ENCODE peak calls at places on chromosomes 6 and 20, in eight cellular contexts. M is HuH-7.5; X is HFFc6; L is ELR; K is NCI-H1105 treated with DMSO at 0.1 percent for 48 hours; N is T-helper 17 cell; G is HT1080; I is stimulated activated naive CD8-positive, alpha-beta T cell treated with anti-CD3 and anti-CD28 coated beads, Interleukin-15, amount 100 ng/mL, for 72 hours. T is an unnamed sample.

GRCh38 chr6:101386982-101387381 is 6.5 kb upstream of the GRIK2 start:
- DNase-seq in L (peak), K (no peak), G (no peak), X (no peak), I (no peak), N (no peak), M (no peak), T (no peak)

GRCh38 chr20:61502433-61502832 is 250.4 kb downstream of the CDH4 start:
- DNase-seq in N (no peak), G (peak), M (no peak), L (peak), I (no peak), K (no peak), X (no peak), T (no peak)

GRCh38 chr6:145502417-145502816 is 232.9 kb downstream of the EPM2A start:
- DNase-seq in K (peak), X (no peak), G (no peak), I (no peak), L (peak), M (no peak), N (no peak), T (no peak)

GRCh38 chr6:138454976-138455706 is 44.2 kb downstream of the NHSL1 start:
- DNase-seq in K (no peak), N (peak), I (peak), L (peak), X (no peak), G (peak), M (no peak), T (no peak)

GRCh38 chr6:3033652-3034051 is 34.0 kb downstream of the NQO2 start:
- DNase-seq in X (no peak), K (no peak), G (no peak), I (no peak), N (no peak), L (no peak), M (no peak), T (no peak)

GRCh38 chr20:35598899-35599775 is 16.5 kb upstream of the SPAG4 start:
- DNase-seq in I (no peak), G (no peak), L (no peak), X (no peak), M (no peak), N (no peak), K (no peak), T (peak)

GRCh38 chr6:13395272-13396237 is 67.2 kb upstream of the TBC1D7 start:
- DNase-seq in X (peak), K (peak), G (peak), L (peak), I (no peak), N (no peak), M (no peak), T (no peak)

GRCh38 chr6:149925974-149926777 is 3.3 kb upstream of the RAET1G start:
- DNase-seq in X (peak), M (peak), G (peak), I (peak), N (peak), L (peak), K (peak), T (no peak)

GRCh38 chr20:10463622-10464021 is 28.5 kb downstream of the SLX4IP start:
- DNase-seq in M (no peak), N (no peak), I (no peak), L (peak), G (peak), X (no peak), K (no peak), T (no peak)

GRCh38 chr6:138909511-138909910 is 78.5 kb downstream of the REPS1 start:
- DNase-seq in G (no peak), N (no peak), M (no peak), X (no peak), K (no peak), I (no peak), L (no peak), T (no peak)

GRCh38 chr6:27517928-27518787 is 45.3 kb upstream of the ZNF184 start:
- DNase-seq in X (no peak), G (no peak), L (peak), N (no peak), M (no peak), K (peak), I (no peak), T (no peak)

GRCh38 chr6:97068211-97068610 is 143.7 kb downstream of the KLHL32 start:
- DNase-seq in L (peak), G (no peak), M (no peak), X (peak), I (no peak), K (peak), N (no peak), T (no peak)

GRCh38 chr6:109204511-109204910 is 109.2 kb downstream of the CEP57L1 start:
- DNase-seq in X (no peak), I (no peak), M (no peak), N (no peak), G (no peak), L (no peak), K (no peak), T (no peak)

GRCh38 chr20:17825949-17826843 is 126.4 kb downstream of the BANF2 start:
- DNase-seq in M (no peak), X (no peak), L (peak), K (no peak), N (no peak), I (peak), G (peak), T (no peak)

GRCh38 chr6:28875348-28875747 is 48.4 kb downstream of the TRIM27 start:
- DNase-seq in K (no peak), G (no peak), X (no peak), M (no peak), L (no peak), I (no peak), N (no peak), T (no peak)

GRCh38 chr20:47989957-47990356 is 204.7 kb upstream of the SULF2 start:
- DNase-seq in L (no peak), K (peak), M (peak), X (no peak), I (no peak), G (no peak), N (no peak), T (no peak)

GRCh38 chr6:116329156-116329555 is 41.6 kb upstream of the DSE start:
- DNase-seq in N (no peak), L (no peak), M (no peak), K (no peak), I (no peak), X (no peak), G (no peak), T (no peak)

GRCh38 chr20:15673206-15673605 is 900.0 kb downstream of the KIF16B start:
- DNase-seq in N (no peak), X (peak), L (peak), I (no peak), K (no peak), G (peak), M (no peak), T (no peak)

GRCh38 chr6:56243518-56244070 is 3.8 kb downstream of the COL21A1 start:
- DNase-seq in I (no peak), M (no peak), K (no peak), X (no peak), L (no peak), G (no peak), N (no peak), T (no peak)

GRCh38 chr6:11012295-11012754 is 31.8 kb downstream of the ELOVL2 start:
- DNase-seq in N (no peak), G (no peak), I (no peak), K (no peak), M (no peak), X (no peak), L (no peak), T (no peak)

GRCh38 chr6:139433647-139434419 is 59.4 kb upstream of the CITED2 start:
- DNase-seq in I (no peak), M (no peak), X (peak), K (no peak), G (peak), L (peak), N (no peak), T (no peak)

GRCh38 chr6:35948725-35949124 is 27.8 kb upstream of the SRPK1 start:
- DNase-seq in M (no peak), G (peak), I (no peak), L (peak), X (peak), K (no peak), N (no peak), T (no peak)

GRCh38 chr6:97394160-97394748 is 111.2 kb upstream of the MMS22L start:
- DNase-seq in I (peak), K (peak), L (peak), G (peak), N (peak), M (peak), X (peak), T (no peak)

GRCh38 chr6:116969211-116969863 is 92.3 kb downstream of the RFX6 start:
- DNase-seq in I (peak), X (peak), M (peak), L (peak), K (peak), G (peak), N (no peak), T (peak)